ENCODE peak calls at places on chromosomes 4 and X, in five cellular contexts. W is pancreas, Q is PC-3, Z is dorsolateral prefrontal cortex, A is colonic mucosa. U is an unnamed sample.

GRCh38 chr4:155950461-155950860 is 3.2 kb downstream of the CTSO start:
- DNase-seq in Q (no peak), W (no peak), A (no peak), Z (no peak), U (no peak)

GRCh38 chr4:8761824-8762205 is 109.8 kb downstream of the HMX1 start:
- DNase-seq in A (no peak), Q (no peak), Z (peak), W (no peak), U (no peak)

GRCh38 chr4:121227254-121227867 is 63.2 kb upstream of the TNIP3 start:
- DNase-seq in Q (peak), A (no peak), W (no peak), Z (no peak), U (no peak)

GRCh38 chrX:42519666-42520231 is 258.2 kb downstream of the PPP1R2C start:
- DNase-seq in Q (peak), Z (no peak), A (no peak), W (no peak), U (peak)

GRCh38 chr4:182242793-182243192 is 409 bp upstream of the TENM3 start:
- DNase-seq in A (no peak), W (no peak), Z (no peak), Q (no peak), U (no peak)

GRCh38 chr4:105666693-105667092 is 41.8 kb downstream of the INTS12 start:
- DNase-seq in W (no peak), A (no peak), Q (peak), Z (no peak), U (no peak)

GRCh38 chr4:123743821-123744220 is 347.2 kb downstream of the SPRY1 start:
- DNase-seq in Z (no peak), W (no peak), A (no peak), Q (no peak), U (no peak)

GRCh38 chrX:110847334-110847733 is 51.7 kb upstream of the CHRDL1 start:
- DNase-seq in A (peak), Q (peak), W (no peak), Z (no peak), U (no peak)

GRCh38 chrX:110044531-110045249 is 41.8 kb downstream of the TMEM164 start:
- DNase-seq in W (no peak), Q (no peak), Z (no peak), A (no peak), U (no peak)

GRCh38 chr4:148850257-148850995 is 408.2 kb upstream of the NR3C2 start:
- DNase-seq in A (peak), Z (no peak), Q (no peak), W (peak), U (no peak)

GRCh38 chr4:130185123-130185522 is 1089.2 kb downstream of the C4orf33 start:
- DNase-seq in W (no peak), Z (no peak), A (no peak), Q (no peak), U (no peak)

GRCh38 chrX:134654398-134655012 is 3.8 kb downstream of the PLAC1 start:
- DNase-seq in A (no peak), Z (no peak), W (no peak), Q (no peak), U (no peak)

GRCh38 chr4:86878640-86879039 is 13.6 kb downstream of the C4orf36 start:
- DNase-seq in A (no peak), Z (no peak), Q (no peak), W (no peak), U (no peak)
- TF ChIP-seq CTCF in A (no peak), Z (no peak), Q (no peak), W (no peak), U (no peak)

GRCh38 chrX:15680401-15680800 is 15.8 kb upstream of the CLTRN start:
- DNase-seq in A (no peak), Z (no peak), W (no peak), Q (peak), U (no peak)
- H3K4me3 ChIP-seq in A (no peak), Z (no peak), W (no peak), Q (no peak), U (no peak)

GRCh38 chr4:86592553-86593249 is 1.4 kb upstream of the PTPN13 start:
- DNase-seq in A (no peak), W (no peak), Q (peak), Z (no peak), U (no peak)
- H3K27ac ChIP-seq in A (no peak), W (no peak), Q (no peak), Z (peak), U (peak)

GRCh38 chr4:10666616-10667015 is 18.0 kb downstream of the CLNK start:
- DNase-seq in A (no peak), W (no peak), Q (no peak), Z (no peak), U (no peak)
- TF ChIP-seq CTCF in A (no peak), W (no peak), Q (no peak), Z (no peak), U (no peak)

GRCh38 chr4:98262431-98262830 is 1.2 kb downstream of the RAP1GDS1 start:
- DNase-seq in Q (no peak), Z (no peak), W (peak), A (peak), U (no peak)
- H3K4me3 ChIP-seq in Q (peak), Z (peak), W (peak), A (peak), U (peak)

GRCh38 chrX:107825698-107826285 is at the start of gene MID2:
- DNase-seq in Z (no peak), A (peak), W (peak), Q (peak), U (no peak)

GRCh38 chrX:107829880-107830279 is 4.2 kb downstream of the MID2 start:
- DNase-seq in A (no peak), Q (no peak), W (no peak), Z (no peak), U (no peak)

GRCh38 chrX:107826286-107827136 is 845 bp downstream of the MID2 start:
- DNase-seq in A (peak), W (peak), Z (no peak), Q (peak), U (no peak)

GRCh38 chrX:107827852-107828251 is 2.2 kb downstream of the MID2 start:
- DNase-seq in W (no peak), Q (no peak), Z (no peak), A (no peak), U (no peak)

DNA sequence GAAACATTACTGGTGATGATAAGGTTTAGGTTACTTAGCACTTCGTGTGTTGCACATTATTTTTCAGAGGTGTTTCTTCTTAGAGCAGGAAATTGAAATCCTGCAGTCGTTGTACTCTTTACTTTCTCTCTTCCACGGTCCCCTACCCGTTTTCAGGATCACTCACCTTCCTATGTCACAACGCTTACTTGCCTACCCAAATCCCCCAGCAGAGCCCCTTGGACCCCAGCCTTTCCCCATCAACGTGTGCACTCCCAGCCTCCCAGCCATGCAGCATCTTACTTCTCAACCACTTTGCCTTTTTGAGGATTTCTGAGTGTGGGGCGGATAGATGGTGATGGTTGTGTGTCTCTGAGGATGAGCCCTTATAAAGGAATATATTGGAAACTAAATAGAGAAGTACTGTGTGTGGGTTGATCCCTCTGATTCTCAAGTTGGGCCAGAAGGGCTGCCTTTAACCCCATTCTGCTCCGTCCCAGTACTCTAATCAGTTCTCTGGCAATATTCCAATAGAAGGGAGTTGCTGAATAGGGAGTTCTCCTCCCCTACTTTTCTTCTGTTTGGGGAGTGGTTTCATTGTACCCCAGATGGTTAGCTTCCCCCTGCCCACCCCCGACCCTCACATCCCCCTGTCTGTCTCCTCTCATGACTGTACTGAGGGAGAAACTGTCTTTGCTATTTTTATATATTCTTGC is 1.6 kb downstream of the MID2 start:
- DNase-seq in A (no peak), Z (no peak), Q (no peak), W (no peak), U (no peak)
- H3K27ac ChIP-seq in A (peak), Z (peak), Q (peak), W (peak), U (peak)

GRCh38 chrX:124388562-124388961 is 42.2 kb downstream of the SH2D1A start:
- DNase-seq in Z (no peak), W (peak), A (peak), Q (peak), U (no peak)
- TF ChIP-seq CTCF in Z (peak), W (peak), A (peak), Q (peak), U (peak)